ENCODE peak calls at places on chromosomes 13 and 19, in nine cellular contexts. P, K, Q, F, M, I, H, C and Y are unnamed samples.

GRCh38 chr19:35404879-35405622 is 34.2 kb downstream of the GPR42 start:
- DNase-seq in P (peak; percentile 52), K (no peak), Q (peak; percentile 51), F (peak; percentile 30), M (no peak), I (no peak), H (peak; percentile 92), C (no peak), Y (no peak)

GRCh38 chr13:113584870-113585671 is 518 bp downstream of the TFDP1 start:
- DNase-seq in P (peak; percentile 18), K (no peak), Q (peak; percentile 17), F (no peak), M (no peak), I (no peak), H (no peak), C (peak; percentile 48), Y (peak; percentile 46)

GRCh38 chr13:80131204-80131603 is 209.7 kb downstream of the SPRY2 start:
- DNase-seq in P (peak; percentile 66), K (peak; percentile 37), Q (peak; percentile 81), F (peak; percentile 33), M (peak; percentile 44), I (peak; percentile 32), H (peak; percentile 46), C (peak; percentile 80), Y (peak; percentile 86)

GRCh38 chr19:2033115-2033824 is 17.8 kb upstream of the BTBD2 start:
- DNase-seq in P (no peak), K (no peak), Q (no peak), F (no peak), M (no peak), I (no peak), H (no peak), C (no peak), Y (no peak)

GRCh38 chr13:102846261-102847015 is 606 bp downstream of the ERCC5 start:
- DNase-seq in P (peak; percentile 53), K (peak; percentile 21), Q (peak; percentile 60), F (no peak), M (no peak), I (no peak), H (peak; percentile 30), C (peak; percentile 73), Y (peak; percentile 46)

GRCh38 chr19:35084078-35084762 is 31.4 kb upstream of the FXYD3 start:
- DNase-seq in P (no peak), K (no peak), Q (no peak), F (no peak), M (no peak), I (no peak), H (no peak), C (no peak), Y (no peak)

GRCh38 chr19:588758-589692 is 656 bp upstream of the HCN2 start:
- DNase-seq in P (no peak), K (no peak), Q (no peak), F (no peak), M (no peak), I (no peak), H (no peak), C (no peak), Y (peak; percentile 18)

GRCh38 chr19:3459322-3459881 is 20.9 kb downstream of the SMIM24 start:
- DNase-seq in P (peak; percentile 90), K (peak; percentile 95), Q (peak; percentile 63), F (peak; percentile 82), M (peak; percentile 83), I (peak; percentile 70), H (peak; percentile 94), C (peak; percentile 95), Y (peak; percentile 80)

GRCh38 chr19:35206855-35207254 is 21.7 kb downstream of the FAM187B start:
- DNase-seq in P (no peak), K (no peak), Q (no peak), F (no peak), M (no peak), I (no peak), H (no peak), C (no peak), Y (no peak)

GRCh38 chr13:68107667-68108066 is 877.5 kb upstream of the PCDH9 start:
- DNase-seq in P (no peak), K (no peak), Q (no peak), F (no peak), M (no peak), I (no peak), H (no peak), C (no peak), Y (no peak)

GRCh38 chr19:18322318-18322758 is 538 bp downstream of the LSM4 start:
- DNase-seq in P (no peak), K (no peak), Q (peak; percentile 84), F (no peak), M (no peak), I (no peak), H (peak; percentile 65), C (no peak), Y (peak; percentile 59)

GRCh38 chr19:932647-933552 is 7.1 kb downstream of the ARID3A start:
- DNase-seq in P (peak; percentile 67), K (peak; percentile 80), Q (peak; percentile 75), F (no peak), M (peak; percentile 72), I (no peak), H (peak; percentile 94), C (peak; percentile 94), Y (peak; percentile 30)

GRCh38 chr19:29001006-29001921 is 211.7 kb downstream of the UQCRFS1 start:
- DNase-seq in P (no peak), K (no peak), Q (no peak), F (no peak), M (no peak), I (no peak), H (no peak), C (peak; percentile 59), Y (no peak)
- H3K36me3 ChIP-seq in P (no peaks in the 10 kb centered on the region), K (no peaks in the 10 kb centered on the region), Q (no peaks in the 10 kb centered on the region), F (no peaks in the 10 kb centered on the region), M (no peaks in the 10 kb centered on the region), I (no peaks in the 10 kb centered on the region), H (no peaks in the 10 kb centered on the region), C (no peaks in the 10 kb centered on the region), Y (no peaks in the 10 kb centered on the region)

GRCh38 chr19:56837892-56838679 is 2.4 kb downstream of the PEG3 start:
- DNase-seq in P (peak; percentile 78), K (peak; percentile 68), Q (peak; percentile 23), F (peak; percentile 67), M (peak; percentile 37), I (peak; percentile 6), H (no peak), C (peak; percentile 86), Y (peak; percentile 83)
- TF ChIP-seq CTCF in P (peak; percentile 46), K (peak; percentile 12), Q (no peak), F (peak; percentile 54), M (peak; percentile 51), I (no peak), H (no peak), C (no peak), Y (peak; percentile 47)

DNA sequence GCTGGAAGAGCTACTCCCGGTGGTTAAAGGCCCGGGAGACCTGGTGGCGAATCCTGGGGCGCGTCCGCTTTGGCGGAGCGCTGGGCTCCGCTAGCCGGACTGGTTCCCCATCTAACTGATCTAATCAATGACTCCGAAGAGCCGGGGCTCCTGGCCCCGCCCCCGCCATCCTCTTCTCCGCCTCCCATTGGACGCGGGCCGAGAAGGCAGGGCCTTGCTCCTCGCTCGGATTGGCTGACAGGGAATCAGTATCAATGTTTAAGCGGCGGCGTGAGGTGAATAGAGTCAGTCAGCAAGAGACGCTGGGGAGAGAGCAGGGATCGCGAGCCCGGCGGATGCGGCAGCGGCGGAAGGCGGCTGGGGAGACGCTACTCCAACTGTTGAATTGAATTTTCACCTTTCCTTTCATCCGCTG is 1.7 kb upstream of the PCDH17 start:
- DNase-seq in P (peak; percentile 86), K (peak; percentile 74), Q (peak; percentile 27), F (no peak), M (no peak), I (no peak), H (peak; percentile 42), C (peak; percentile 85), Y (peak; percentile 72)
- TF ChIP-seq POLR2A in P (peak; percentile 95), K (peak; percentile 94), Q (peak; percentile 44), F (no peak), M (peak; percentile 24), I (peak; percentile 43), H (peak; percentile 41), C (peak; percentile 55), Y (peak; percentile 65)

DNA sequence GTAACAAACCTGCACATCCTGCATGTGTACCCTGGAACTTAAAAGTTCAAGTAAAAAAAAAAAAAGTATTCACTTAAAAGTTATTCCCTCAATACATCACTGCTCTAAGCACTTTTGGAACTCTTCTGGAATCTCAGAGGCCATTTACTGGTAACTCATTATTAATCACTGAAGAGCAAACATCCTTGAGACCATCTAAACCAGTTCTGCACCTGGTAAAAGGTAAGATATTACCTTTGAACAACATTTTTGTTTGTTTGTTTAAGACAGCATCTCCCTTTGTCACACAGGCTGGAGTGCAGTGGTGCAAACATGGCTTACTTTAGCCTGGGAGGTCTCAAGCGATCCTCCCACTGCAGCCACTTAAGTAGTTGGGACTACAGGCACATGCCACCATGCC is 16.7 kb downstream of the UGGT2 start:
- DNase-seq in P (no peak), K (no peak), Q (no peak), F (no peak), M (no peak), I (no peak), H (no peak), C (no peak), Y (no peak)
- H3K36me3 ChIP-seq in P (no peaks in the 10 kb centered on the region), K (no peaks in the 10 kb centered on the region), Q (no peaks in the 10 kb centered on the region), F (no peaks in the 10 kb centered on the region), M (no peaks in the 10 kb centered on the region), I (no peaks in the 10 kb centered on the region), H (peaks cover 2% of the 10 kb centered on the region), C (no peaks in the 10 kb centered on the region), Y (no peaks in the 10 kb centered on the region)